ENCODE peak calls at places on chromosomes 5 and 9, in four cellular contexts. C, E, L and H are unnamed samples.

GRCh38 chr5:79120221-79120620 is 8.6 kb downstream of the BHMT start:
- DNase-seq in C (no peak), E (no peak), L (peak; percentile 61), H (no peak)

GRCh38 chr9:22117511-22118388 is 108.6 kb upstream of the CDKN2B start:
- DNase-seq in C (no peak), E (no peak), L (peak; percentile 85), H (no peak)

GRCh38 chr9:117645245-117645636 is 59.0 kb upstream of the TLR4 start:
- DNase-seq in C (no peak), E (no peak), L (no peak), H (no peak)

GRCh38 chr5:79474416-79475173 is 39.3 kb downstream of the HOMER1 start:
- DNase-seq in C (no peak), E (no peak), L (no peak), H (peak; percentile 73)

GRCh38 chr5:98570661-98571181 is 202.7 kb upstream of the RGMB start:
- DNase-seq in C (no peak), E (no peak), L (no peak), H (no peak)

GRCh38 chr5:52334367-52334766 is 453.3 kb upstream of the ITGA1 start:
- DNase-seq in C (no peak), E (no peak), L (no peak), H (no peak)

GRCh38 chr5:159504857-159505304 is 174.6 kb upstream of the IL12B start:
- DNase-seq in C (no peak), E (no peak), L (peak; percentile 85), H (no peak)

GRCh38 chr9:131630206-131630831 is 85.0 kb downstream of the PRRT1B start:
- DNase-seq in C (no peak), E (no peak), L (peak; percentile 40), H (no peak)

GRCh38 chr5:128349044-128349629 is 188.9 kb downstream of the FBN2 start:
- DNase-seq in C (peak; percentile 46), E (no peak), L (peak; percentile 96), H (no peak)

GRCh38 chr5:59757442-59757841 is 136.1 kb downstream of the PDE4D start:
- DNase-seq in C (no peak), E (no peak), L (peak; percentile 75), H (no peak)

GRCh38 chr5:149887622-149888183 is 56.9 kb downstream of the PDE6A start:
- DNase-seq in C (no peak), E (no peak), L (no peak), H (no peak)

GRCh38 chr5:132457371-132458225 is 33.0 kb downstream of the IRF1 start:
- DNase-seq in C (no peak), E (no peak), L (no peak), H (no peak)

GRCh38 chr9:130149654-130150286 is 22.4 kb upstream of the NCS1 start:
- DNase-seq in C (no peak), E (no peak), L (no peak), H (no peak)

GRCh38 chr5:23269981-23270380 is 237.4 kb upstream of the PRDM9 start:
- DNase-seq in C (no peak), E (no peak), L (peak; percentile 85), H (peak; percentile 19)

GRCh38 chr9:111730937-111731567 is 63.7 kb downstream of the SHOC1 start:
- DNase-seq in C (no peak), E (no peak), L (peak; percentile 90), H (no peak)

GRCh38 chr9:135480071-135480941 is 724 bp downstream of the PPP1R26 start:
- DNase-seq in C (no peak), E (no peak), L (peak; percentile 26), H (no peak)

GRCh38 chr5:147751156-147751830 is 31.2 kb downstream of the JAKMIP2 start:
- DNase-seq in C (no peak), E (no peak), L (no peak), H (no peak)

GRCh38 chr5:63217422-63217821 is 638.8 kb downstream of the LRRC70 start:
- DNase-seq in C (no peak), E (no peak), L (no peak), H (no peak)

GRCh38 chr5:135398160-135398854 is 724 bp downstream of the MACROH2A1 start:
- DNase-seq in C (no peak), E (no peak), L (peak; percentile 37), H (no peak)

GRCh38 chr9:128384801-128385492 is 13.8 kb downstream of the URM1 start:
- DNase-seq in C (no peak), E (no peak), L (peak; percentile 68), H (no peak)

GRCh38 chr5:38922199-38922598 is 76.4 kb downstream of the OSMR start:
- DNase-seq in C (peak; percentile 5), E (peak; percentile 5), L (peak; percentile 52), H (peak; percentile 18)

GRCh38 chr5:58148366-58148765 is 311.5 kb downstream of the PLK2 start:
- DNase-seq in C (no peak), E (no peak), L (no peak), H (no peak)

GRCh38 chr5:139648205-139649081 is at the start of gene CXXC5:
- DNase-seq in C (no peak), E (no peak), L (no peak), H (peak; percentile 44)

GRCh38 chr9:20558609-20559016 is 63.7 kb downstream of the MLLT3 start:
- DNase-seq in C (peak; percentile 28), E (peak; percentile 4), L (peak; percentile 96), H (peak; percentile 31)